ENCODE peak calls at places on chromosomes 12 and 14, in seven cellular contexts. One of them, this sample, is unnamed.

GRCh38 chr14:54564071-54564798 is 2.7 kb upstream of the SAMD4A start:
- DNase-seq in neuronal stem cell: peak; percentile 29
- DNase-seq in IMR-90: peak; percentile 48
- DNase-seq in mesendoderm: peak; percentile 33
- DNase-seq in trophoblast cell: peak; percentile 81
- DNase-seq in H9: no peak
- DNase-seq in mesenchymal stem cell: peak; percentile 69
- DNase-seq in this sample: no peak

GRCh38 chr12:100289011-100289410 is 22.0 kb downstream of the SCYL2 start:
- DNase-seq in trophoblast cell: no peak
- DNase-seq in IMR-90: no peak
- DNase-seq in neuronal stem cell: no peak
- DNase-seq in mesendoderm: no peak
- DNase-seq in mesenchymal stem cell: no peak
- DNase-seq in H9: no peak
- DNase-seq in this sample: no peak

GRCh38 chr14:91866061-91866460 is 1.3 kb downstream of the TC2N start:
- DNase-seq in mesendoderm: no peak
- DNase-seq in IMR-90: no peak
- DNase-seq in neuronal stem cell: no peak
- DNase-seq in trophoblast cell: no peak
- DNase-seq in H9: no peak
- DNase-seq in mesenchymal stem cell: peak; percentile 19
- DNase-seq in this sample: no peak

GRCh38 chr14:93959239-93960107 is 16.9 kb downstream of the ASB2 start:
- DNase-seq in neuronal stem cell: no peak
- DNase-seq in trophoblast cell: peak; percentile 98
- DNase-seq in H9: peak; percentile 83
- DNase-seq in mesendoderm: peak; percentile 92
- DNase-seq in IMR-90: peak; percentile 95
- DNase-seq in mesenchymal stem cell: peak; percentile 95
- DNase-seq in this sample: peak; percentile 61

GRCh38 chr12:50806176-50806575 is 36.5 kb upstream of the TMPRSS12 start:
- DNase-seq in neuronal stem cell: no peak
- DNase-seq in H9: no peak
- DNase-seq in mesendoderm: no peak
- DNase-seq in IMR-90: peak; percentile 29
- DNase-seq in mesenchymal stem cell: peak; percentile 48
- DNase-seq in trophoblast cell: peak; percentile 26
- DNase-seq in this sample: no peak

GRCh38 chr12:49503674-49504180 is 35.1 kb upstream of the KCNH3 start:
- DNase-seq in neuronal stem cell: no peak
- DNase-seq in H9: no peak
- DNase-seq in trophoblast cell: no peak
- DNase-seq in mesenchymal stem cell: no peak
- DNase-seq in mesendoderm: peak; percentile 20
- DNase-seq in IMR-90: peak; percentile 81
- DNase-seq in this sample: no peak

GRCh38 chr12:30329281-30329680 is 366.4 kb downstream of the IPO8 start:
- DNase-seq in IMR-90: no peak
- DNase-seq in H9: no peak
- DNase-seq in mesenchymal stem cell: peak; percentile 39
- DNase-seq in trophoblast cell: no peak
- DNase-seq in mesendoderm: no peak
- DNase-seq in neuronal stem cell: no peak
- DNase-seq in this sample: no peak

GRCh38 chr12:68971404-68971803 is 38.4 kb upstream of the CPM start:
- DNase-seq in trophoblast cell: peak; percentile 72
- DNase-seq in H9: no peak
- DNase-seq in IMR-90: peak; percentile 82
- DNase-seq in mesendoderm: no peak
- DNase-seq in neuronal stem cell: no peak
- DNase-seq in mesenchymal stem cell: peak; percentile 55
- DNase-seq in this sample: no peak

GRCh38 chr12:59632408-59632807 is 36.6 kb downstream of the SLC16A7 start:
- DNase-seq in neuronal stem cell: no peak
- DNase-seq in IMR-90: no peak
- DNase-seq in mesenchymal stem cell: no peak
- DNase-seq in trophoblast cell: no peak
- DNase-seq in H9: no peak
- DNase-seq in mesendoderm: no peak
- DNase-seq in this sample: no peak

GRCh38 chr12:82660541-82661325 is 26.0 kb upstream of the TMTC2 start:
- DNase-seq in neuronal stem cell: no peak
- DNase-seq in mesenchymal stem cell: peak; percentile 28
- DNase-seq in IMR-90: no peak
- DNase-seq in H9: no peak
- DNase-seq in mesendoderm: no peak
- DNase-seq in trophoblast cell: no peak
- DNase-seq in this sample: no peak

GRCh38 chr14:96256420-96256819 is 410 bp downstream of the BDKRB1 start:
- DNase-seq in neuronal stem cell: no peak
- DNase-seq in IMR-90: peak; percentile 64
- DNase-seq in H9: no peak
- DNase-seq in trophoblast cell: no peak
- DNase-seq in mesenchymal stem cell: no peak
- DNase-seq in mesendoderm: no peak
- DNase-seq in this sample: no peak

GRCh38 chr12:14167005-14167628 is 185.7 kb upstream of the GRIN2B start:
- DNase-seq in trophoblast cell: peak; percentile 82
- DNase-seq in H9: peak; percentile 65
- DNase-seq in IMR-90: peak; percentile 41
- DNase-seq in mesenchymal stem cell: peak; percentile 56
- DNase-seq in mesendoderm: peak; percentile 69
- DNase-seq in neuronal stem cell: peak; percentile 66
- DNase-seq in this sample: peak; percentile 76

GRCh38 chr12:132481771-132482745 is 7.9 kb upstream of the FBRSL1 start:
- DNase-seq in neuronal stem cell: no peak
- DNase-seq in H9: no peak
- DNase-seq in mesenchymal stem cell: no peak
- DNase-seq in mesendoderm: no peak
- DNase-seq in trophoblast cell: peak; percentile 27
- DNase-seq in IMR-90: no peak
- DNase-seq in this sample: no peak

GRCh38 chr14:105894978-105895881 is 368.8 kb downstream of the TMEM121 start:
- DNase-seq in mesenchymal stem cell: no peak
- DNase-seq in mesendoderm: no peak
- DNase-seq in trophoblast cell: no peak
- DNase-seq in neuronal stem cell: no peak
- DNase-seq in IMR-90: no peak
- DNase-seq in H9: no peak
- DNase-seq in this sample: no peak

GRCh38 chr12:104457746-104458644 is 1.2 kb downstream of the CHST11 start:
- DNase-seq in IMR-90: no peak
- DNase-seq in neuronal stem cell: no peak
- DNase-seq in mesenchymal stem cell: peak; percentile 48
- DNase-seq in H9: no peak
- DNase-seq in mesendoderm: no peak
- DNase-seq in trophoblast cell: peak; percentile 63
- DNase-seq in this sample: peak; percentile 66

GRCh38 chr12:9673404-9674225 is 4.1 kb downstream of the CLEC2D start:
- DNase-seq in mesenchymal stem cell: peak; percentile 92
- DNase-seq in trophoblast cell: peak; percentile 92
- DNase-seq in H9: peak; percentile 61
- DNase-seq in mesendoderm: peak; percentile 79
- DNase-seq in IMR-90: peak; percentile 92
- DNase-seq in neuronal stem cell: no peak
- DNase-seq in this sample: no peak

GRCh38 chr12:100986595-100987547 is 192.3 kb downstream of the ANO4 start:
- DNase-seq in mesendoderm: peak; percentile 66
- DNase-seq in neuronal stem cell: no peak
- DNase-seq in mesenchymal stem cell: peak; percentile 37
- DNase-seq in H9: peak; percentile 59
- DNase-seq in trophoblast cell: no peak
- DNase-seq in IMR-90: peak; percentile 63
- DNase-seq in this sample: no peak

GRCh38 chr12:104006929-104007328 is 41.3 kb downstream of the TDG start:
- DNase-seq in IMR-90: peak; percentile 85
- DNase-seq in H9: no peak
- DNase-seq in mesenchymal stem cell: peak; percentile 53
- DNase-seq in trophoblast cell: no peak
- DNase-seq in mesendoderm: no peak
- DNase-seq in neuronal stem cell: no peak
- DNase-seq in this sample: no peak

GRCh38 chr12:116186482-116187157 is 90.9 kb downstream of the MED13L start:
- DNase-seq in mesenchymal stem cell: peak; percentile 54
- DNase-seq in neuronal stem cell: no peak
- DNase-seq in IMR-90: no peak
- DNase-seq in trophoblast cell: no peak
- DNase-seq in H9: no peak
- DNase-seq in mesendoderm: no peak
- DNase-seq in this sample: no peak

GRCh38 chr12:40560848-40561247 is 131.4 kb upstream of the CNTN1 start:
- DNase-seq in mesendoderm: no peak
- DNase-seq in trophoblast cell: no peak
- DNase-seq in mesenchymal stem cell: no peak
- DNase-seq in H9: no peak
- DNase-seq in neuronal stem cell: no peak
- DNase-seq in IMR-90: no peak
- DNase-seq in this sample: no peak

DNA sequence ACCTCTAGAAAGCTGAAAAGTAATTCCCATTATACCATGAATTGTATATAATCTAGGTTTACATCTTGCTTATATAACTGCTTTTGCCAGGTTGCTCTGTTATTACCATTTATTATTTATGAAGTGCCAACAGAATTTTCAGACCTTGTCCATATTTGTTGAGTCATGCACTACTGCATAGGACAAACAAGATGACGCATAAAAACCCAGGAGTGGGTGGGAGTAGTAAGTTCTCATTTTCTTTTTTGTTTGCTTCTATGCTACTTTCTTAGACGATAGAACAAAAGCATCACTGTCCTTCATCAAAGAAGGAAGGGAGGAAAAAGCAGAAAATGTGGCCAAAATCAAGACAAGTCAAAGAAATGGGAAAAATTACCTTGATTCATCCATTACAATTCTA is 119.0 kb upstream of the RASSF8 start:
- DNase-seq in mesendoderm: no peak
- DNase-seq in H9: no peak
- DNase-seq in trophoblast cell: no peak
- DNase-seq in neuronal stem cell: no peak
- DNase-seq in mesenchymal stem cell: no peak
- DNase-seq in IMR-90: peak; percentile 70
- DNase-seq in this sample: no peak
- H2BK120ac ChIP-seq in mesendoderm: no peak overlapping the region
- H2BK120ac ChIP-seq in H9: no peak overlapping the region
- H2BK120ac ChIP-seq in trophoblast cell: no peak overlapping the region
- H2BK120ac ChIP-seq in neuronal stem cell: no peak overlapping the region
- H2BK120ac ChIP-seq in mesenchymal stem cell: no peak overlapping the region
- H2BK120ac ChIP-seq in IMR-90: no peak overlapping the region
- H2BK120ac ChIP-seq in this sample: no peak overlapping the region

DNA sequence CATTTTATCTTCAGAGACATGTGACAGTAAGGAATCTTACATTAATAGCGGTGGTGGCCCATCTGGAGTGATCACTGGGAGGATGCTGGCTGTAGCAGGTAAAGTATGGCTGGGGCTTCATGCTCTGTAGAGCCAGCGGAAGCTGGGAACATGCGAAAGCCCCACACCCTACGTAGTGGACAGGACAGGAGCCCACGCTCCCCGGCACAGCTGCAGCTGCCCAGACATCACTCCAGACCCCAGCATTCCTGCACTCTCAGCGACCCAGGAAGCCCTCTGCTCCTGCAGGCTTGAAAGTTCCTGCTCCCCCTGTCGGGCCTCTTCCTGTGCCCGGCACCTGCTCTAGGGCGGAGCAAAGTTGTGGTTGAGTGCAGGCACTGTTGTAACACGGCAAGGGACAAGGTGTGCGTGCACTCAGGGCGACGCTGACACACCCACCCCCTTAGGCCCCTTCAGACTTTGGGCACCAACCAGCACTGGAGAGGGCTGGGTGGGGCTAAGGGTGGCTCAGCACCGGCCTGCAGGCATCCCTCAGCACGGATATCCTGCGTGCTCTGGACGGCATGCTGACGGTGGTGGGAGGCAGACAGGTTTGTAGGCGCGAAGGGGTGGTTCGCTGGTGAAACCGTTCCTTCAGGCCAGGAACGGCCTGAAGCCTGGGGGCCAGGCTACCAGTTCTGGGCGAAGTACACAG is 568.3 kb downstream of the FSCB start:
- DNase-seq in H9: no peak
- DNase-seq in neuronal stem cell: no peak
- DNase-seq in mesenchymal stem cell: no peak
- DNase-seq in IMR-90: no peak
- DNase-seq in trophoblast cell: no peak
- DNase-seq in mesendoderm: no peak
- DNase-seq in this sample: no peak
- H2BK120ac ChIP-seq in H9: no peak overlapping the region
- H2BK120ac ChIP-seq in neuronal stem cell: no peak overlapping the region
- H2BK120ac ChIP-seq in mesenchymal stem cell: no peak overlapping the region
- H2BK120ac ChIP-seq in IMR-90: no peak overlapping the region
- H2BK120ac ChIP-seq in trophoblast cell: no peak overlapping the region
- H2BK120ac ChIP-seq in mesendoderm: no peak overlapping the region
- H2BK120ac ChIP-seq in this sample: no peak overlapping the region

DNA sequence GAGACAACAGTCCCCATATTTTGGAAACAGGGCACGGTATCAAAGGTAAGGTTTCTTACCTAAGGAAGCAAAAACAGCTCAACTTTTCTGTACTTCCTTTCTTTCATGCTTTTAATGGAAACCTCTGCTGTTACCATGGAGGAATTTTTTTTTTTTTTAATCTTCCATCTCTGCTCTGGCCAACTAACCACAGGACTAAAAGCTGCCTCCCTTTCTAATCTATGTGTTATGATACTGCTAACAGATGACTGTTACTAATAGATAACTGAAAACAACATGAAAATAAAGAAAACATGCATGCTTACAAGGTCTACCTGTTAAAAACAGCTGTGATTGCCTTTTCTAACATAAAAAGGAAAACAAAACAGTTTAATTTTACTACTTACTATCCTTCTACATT is 168.4 kb downstream of the SOX5 start:
- DNase-seq in trophoblast cell: no peak
- DNase-seq in mesendoderm: no peak
- DNase-seq in IMR-90: no peak
- DNase-seq in H9: no peak
- DNase-seq in neuronal stem cell: no peak
- DNase-seq in mesenchymal stem cell: no peak
- DNase-seq in this sample: no peak
- H2BK120ac ChIP-seq in trophoblast cell: no peak overlapping the region
- H2BK120ac ChIP-seq in mesendoderm: no peak overlapping the region
- H2BK120ac ChIP-seq in IMR-90: no peak overlapping the region
- H2BK120ac ChIP-seq in H9: no peak overlapping the region
- H2BK120ac ChIP-seq in neuronal stem cell: no peak overlapping the region
- H2BK120ac ChIP-seq in mesenchymal stem cell: no peak overlapping the region
- H2BK120ac ChIP-seq in this sample: no peak overlapping the region

DNA sequence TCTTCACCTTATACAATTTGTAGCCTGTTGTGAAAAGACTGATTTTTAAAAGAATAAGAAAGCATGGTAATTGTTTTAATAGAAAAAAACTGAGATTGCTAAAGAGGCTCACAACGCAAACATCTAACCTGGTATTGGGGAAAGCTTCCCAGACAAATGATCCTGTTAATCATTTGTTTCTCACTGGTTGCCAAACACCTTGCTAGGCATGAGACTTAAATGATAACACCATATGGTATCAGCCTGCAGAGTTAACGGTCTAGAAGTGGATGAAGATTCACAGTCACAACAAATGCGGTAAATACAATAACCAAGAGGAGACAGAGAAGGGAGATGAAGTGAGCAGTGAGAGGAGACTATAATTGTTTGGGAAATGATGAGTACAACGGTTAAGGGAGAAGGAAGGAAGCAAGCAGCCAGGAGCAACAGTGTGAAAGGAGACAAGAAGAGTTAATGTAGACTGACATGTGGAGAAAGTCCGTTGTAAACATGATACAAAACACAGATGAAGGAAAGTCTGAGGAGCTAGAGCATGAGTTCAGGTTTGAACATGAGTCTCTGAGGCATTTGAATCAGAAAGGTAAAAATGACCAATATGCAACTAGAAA is 19.8 kb downstream of the GXYLT1 start:
- DNase-seq in mesendoderm: peak; percentile 82
- DNase-seq in neuronal stem cell: no peak
- DNase-seq in IMR-90: no peak
- DNase-seq in H9: no peak
- DNase-seq in mesenchymal stem cell: no peak
- DNase-seq in trophoblast cell: no peak
- DNase-seq in this sample: no peak
- H2BK120ac ChIP-seq in mesendoderm: no peak overlapping the region
- H2BK120ac ChIP-seq in neuronal stem cell: no peak overlapping the region
- H2BK120ac ChIP-seq in IMR-90: peak overlapping the region; percentile 6
- H2BK120ac ChIP-seq in H9: no peak overlapping the region
- H2BK120ac ChIP-seq in mesenchymal stem cell: no peak overlapping the region
- H2BK120ac ChIP-seq in trophoblast cell: no peak overlapping the region
- H2BK120ac ChIP-seq in this sample: no peak overlapping the region

This sample was measured in H1.